ENCODE peak calls at places on chromosomes 13 and 19, in eight cellular contexts. One of them, this sample, is unnamed. For H3K4me1, the result is how much of the 10 kb centered on the place peaks cover.

GRCh38 chr19:18597809-18598660 is 8.6 kb downstream of the CRLF1 start:
- DNase-seq in left ventricle myocardium inferior: no peak
- DNase-seq in gastrocnemius medialis: no peak
- DNase-seq in fibroblast of lung: no peak
- DNase-seq in H9: no peak
- DNase-seq in hepatocyte: no peak
- DNase-seq in breast epithelium: no peak
- DNase-seq in GM12878: no peak
- DNase-seq in this sample: no peak

GRCh38 chr19:2867025-2867991 is at the start of gene ZNF556:
- DNase-seq in fibroblast of lung: no peak
- DNase-seq in H9: no peak
- DNase-seq in GM12878: no peak
- DNase-seq in breast epithelium: no peak
- DNase-seq in left ventricle myocardium inferior: no peak
- DNase-seq in hepatocyte: no peak
- DNase-seq in gastrocnemius medialis: peak
- DNase-seq in this sample: no peak

GRCh38 chr13:99278199-99278598 is 20.0 kb upstream of the GPR18 start:
- DNase-seq in GM12878: no peak
- DNase-seq in left ventricle myocardium inferior: no peak
- DNase-seq in gastrocnemius medialis: no peak
- DNase-seq in H9: no peak
- DNase-seq in hepatocyte: no peak
- DNase-seq in fibroblast of lung: no peak
- DNase-seq in breast epithelium: no peak
- DNase-seq in this sample: no peak

GRCh38 chr13:91220872-91221271 is 126.6 kb upstream of the MIR17HG start:
- DNase-seq in left ventricle myocardium inferior: no peak
- DNase-seq in breast epithelium: no peak
- DNase-seq in H9: no peak
- DNase-seq in GM12878: no peak
- DNase-seq in hepatocyte: no peak
- DNase-seq in gastrocnemius medialis: no peak
- DNase-seq in fibroblast of lung: no peak
- DNase-seq in this sample: no peak

GRCh38 chr19:9727644-9728043 is 40.9 kb downstream of the ZNF846 start:
- DNase-seq in H9: no peak
- DNase-seq in GM12878: no peak
- DNase-seq in hepatocyte: no peak
- DNase-seq in gastrocnemius medialis: no peak
- DNase-seq in left ventricle myocardium inferior: no peak
- DNase-seq in breast epithelium: no peak
- DNase-seq in fibroblast of lung: no peak
- DNase-seq in this sample: no peak

GRCh38 chr19:18344546-18344945 is 4.1 kb downstream of the PGPEP1 start:
- DNase-seq in breast epithelium: no peak
- DNase-seq in gastrocnemius medialis: no peak
- DNase-seq in left ventricle myocardium inferior: no peak
- DNase-seq in hepatocyte: no peak
- DNase-seq in GM12878: no peak
- DNase-seq in fibroblast of lung: no peak
- DNase-seq in H9: no peak
- DNase-seq in this sample: no peak

GRCh38 chr19:42244452-42245220 is 2.2 kb upstream of the GSK3A start:
- DNase-seq in left ventricle myocardium inferior: peak
- DNase-seq in gastrocnemius medialis: peak
- DNase-seq in fibroblast of lung: peak
- DNase-seq in H9: peak
- DNase-seq in breast epithelium: peak
- DNase-seq in hepatocyte: peak
- DNase-seq in GM12878: peak
- DNase-seq in this sample: peak

GRCh38 chr13:63446329-63446728 is 2030.7 kb upstream of the PCDH20 start:
- DNase-seq in hepatocyte: no peak
- DNase-seq in fibroblast of lung: no peak
- DNase-seq in GM12878: no peak
- DNase-seq in left ventricle myocardium inferior: no peak
- DNase-seq in H9: no peak
- DNase-seq in gastrocnemius medialis: no peak
- DNase-seq in breast epithelium: no peak
- DNase-seq in this sample: no peak

GRCh38 chr19:45477713-45478453 is 10.1 kb downstream of the FOSB start:
- DNase-seq in hepatocyte: peak
- DNase-seq in fibroblast of lung: no peak
- DNase-seq in gastrocnemius medialis: no peak
- DNase-seq in H9: no peak
- DNase-seq in GM12878: no peak
- DNase-seq in left ventricle myocardium inferior: no peak
- DNase-seq in breast epithelium: no peak
- DNase-seq in this sample: no peak

GRCh38 chr19:49387936-49388372 is at the start of gene KASH5:
- DNase-seq in fibroblast of lung: peak
- DNase-seq in breast epithelium: peak
- DNase-seq in left ventricle myocardium inferior: peak
- DNase-seq in hepatocyte: no peak
- DNase-seq in GM12878: no peak
- DNase-seq in gastrocnemius medialis: peak
- DNase-seq in H9: no peak
- DNase-seq in this sample: peak

GRCh38 chr13:80134360-80134759 is 206.6 kb downstream of the SPRY2 start:
- DNase-seq in gastrocnemius medialis: no peak
- DNase-seq in fibroblast of lung: no peak
- DNase-seq in H9: no peak
- DNase-seq in breast epithelium: no peak
- DNase-seq in hepatocyte: no peak
- DNase-seq in GM12878: no peak
- DNase-seq in left ventricle myocardium inferior: no peak
- DNase-seq in this sample: no peak

GRCh38 chr13:65600702-65601101 is 1629.4 kb downstream of the PCDH9 start:
- DNase-seq in fibroblast of lung: peak
- DNase-seq in hepatocyte: no peak
- DNase-seq in breast epithelium: no peak
- DNase-seq in GM12878: no peak
- DNase-seq in H9: no peak
- DNase-seq in left ventricle myocardium inferior: no peak
- DNase-seq in gastrocnemius medialis: no peak
- DNase-seq in this sample: no peak

GRCh38 chr19:30799854-30800755 is 427.9 kb downstream of the ZNF536 start:
- DNase-seq in fibroblast of lung: no peak
- DNase-seq in left ventricle myocardium inferior: peak
- DNase-seq in gastrocnemius medialis: no peak
- DNase-seq in breast epithelium: no peak
- DNase-seq in GM12878: no peak
- DNase-seq in hepatocyte: peak
- DNase-seq in H9: peak
- DNase-seq in this sample: peak

GRCh38 chr19:12871681-12872080 is 9.6 kb downstream of the DNASE2 start:
- DNase-seq in H9: no peak
- DNase-seq in left ventricle myocardium inferior: no peak
- DNase-seq in GM12878: no peak
- DNase-seq in breast epithelium: no peak
- DNase-seq in fibroblast of lung: no peak
- DNase-seq in hepatocyte: no peak
- DNase-seq in gastrocnemius medialis: no peak
- DNase-seq in this sample: no peak

GRCh38 chr19:6464070-6464873 is at the start of gene CRB3:
- DNase-seq in left ventricle myocardium inferior: no peak
- DNase-seq in hepatocyte: peak
- DNase-seq in H9: peak
- DNase-seq in GM12878: no peak
- DNase-seq in breast epithelium: peak
- DNase-seq in fibroblast of lung: no peak
- DNase-seq in gastrocnemius medialis: no peak
- DNase-seq in this sample: no peak

GRCh38 chr19:16400911-16401675 is 70.7 kb downstream of the EPS15L1 start:
- DNase-seq in left ventricle myocardium inferior: no peak
- DNase-seq in H9: no peak
- DNase-seq in breast epithelium: peak
- DNase-seq in GM12878: no peak
- DNase-seq in hepatocyte: no peak
- DNase-seq in gastrocnemius medialis: peak
- DNase-seq in fibroblast of lung: peak
- DNase-seq in this sample: no peak

GRCh38 chr19:21233691-21234090 is 91.9 kb downstream of the ZNF431 start:
- DNase-seq in fibroblast of lung: no peak
- DNase-seq in GM12878: no peak
- DNase-seq in hepatocyte: no peak
- DNase-seq in breast epithelium: no peak
- DNase-seq in H9: no peak
- DNase-seq in left ventricle myocardium inferior: no peak
- DNase-seq in gastrocnemius medialis: no peak
- DNase-seq in this sample: no peak

GRCh38 chr13:32911506-32911905 is 104.7 kb upstream of the KL start:
- DNase-seq in left ventricle myocardium inferior: no peak
- DNase-seq in H9: peak
- DNase-seq in hepatocyte: peak
- DNase-seq in GM12878: no peak
- DNase-seq in gastrocnemius medialis: no peak
- DNase-seq in breast epithelium: no peak
- DNase-seq in fibroblast of lung: no peak
- DNase-seq in this sample: no peak

GRCh38 chr19:40585677-40586422 is 9.2 kb downstream of the SHKBP1 start:
- DNase-seq in H9: no peak
- DNase-seq in gastrocnemius medialis: no peak
- DNase-seq in GM12878: no peak
- DNase-seq in left ventricle myocardium inferior: no peak
- DNase-seq in hepatocyte: no peak
- DNase-seq in breast epithelium: no peak
- DNase-seq in fibroblast of lung: peak
- DNase-seq in this sample: no peak

GRCh38 chr13:98963917-98964316 is 13.9 kb downstream of the DOCK9 start:
- DNase-seq in H9: no peak
- DNase-seq in breast epithelium: no peak
- DNase-seq in hepatocyte: no peak
- DNase-seq in gastrocnemius medialis: no peak
- DNase-seq in fibroblast of lung: no peak
- DNase-seq in GM12878: no peak
- DNase-seq in left ventricle myocardium inferior: no peak
- DNase-seq in this sample: no peak

GRCh38 chr13:88153353-88153752 is 482.2 kb downstream of the SLITRK5 start:
- DNase-seq in breast epithelium: no peak
- DNase-seq in H9: no peak
- DNase-seq in hepatocyte: no peak
- DNase-seq in left ventricle myocardium inferior: no peak
- DNase-seq in gastrocnemius medialis: no peak
- DNase-seq in fibroblast of lung: no peak
- DNase-seq in GM12878: no peak
- DNase-seq in this sample: no peak

GRCh38 chr13:20684041-20684440 is 19.5 kb upstream of the IL17D start:
- DNase-seq in gastrocnemius medialis: no peak
- DNase-seq in H9: no peak
- DNase-seq in breast epithelium: no peak
- DNase-seq in fibroblast of lung: no peak
- DNase-seq in GM12878: no peak
- DNase-seq in hepatocyte: no peak
- DNase-seq in left ventricle myocardium inferior: no peak
- DNase-seq in this sample: no peak

GRCh38 chr13:37074703-37075102 is 15.2 kb upstream of the SUPT20H start:
- DNase-seq in H9: no peak
- DNase-seq in left ventricle myocardium inferior: no peak
- DNase-seq in fibroblast of lung: peak
- DNase-seq in GM12878: no peak
- DNase-seq in gastrocnemius medialis: no peak
- DNase-seq in hepatocyte: peak
- DNase-seq in breast epithelium: no peak
- DNase-seq in this sample: no peak
- TF ChIP-seq CTCF in H9: peak
- TF ChIP-seq CTCF in left ventricle myocardium inferior: peak
- TF ChIP-seq CTCF in fibroblast of lung: no peak
- TF ChIP-seq CTCF in GM12878: peak
- TF ChIP-seq CTCF in gastrocnemius medialis: no peak
- TF ChIP-seq CTCF in hepatocyte: peak
- TF ChIP-seq CTCF in breast epithelium: peak
- TF ChIP-seq CTCF in this sample: peak

GRCh38 chr13:81197966-81198365 is 857.0 kb upstream of the SPRY2 start:
- DNase-seq in GM12878: no peak
- DNase-seq in breast epithelium: no peak
- DNase-seq in hepatocyte: no peak
- DNase-seq in fibroblast of lung: no peak
- DNase-seq in gastrocnemius medialis: no peak
- DNase-seq in H9: no peak
- DNase-seq in left ventricle myocardium inferior: no peak
- DNase-seq in this sample: no peak
- H3K4me1 ChIP-seq in GM12878: under half
- H3K4me1 ChIP-seq in breast epithelium: under half
- H3K4me1 ChIP-seq in hepatocyte: under half
- H3K4me1 ChIP-seq in fibroblast of lung: under half
- H3K4me1 ChIP-seq in gastrocnemius medialis: under half
- H3K4me1 ChIP-seq in H9: under half
- H3K4me1 ChIP-seq in left ventricle myocardium inferior: under half
- H3K4me1 ChIP-seq in this sample: under half

DNA sequence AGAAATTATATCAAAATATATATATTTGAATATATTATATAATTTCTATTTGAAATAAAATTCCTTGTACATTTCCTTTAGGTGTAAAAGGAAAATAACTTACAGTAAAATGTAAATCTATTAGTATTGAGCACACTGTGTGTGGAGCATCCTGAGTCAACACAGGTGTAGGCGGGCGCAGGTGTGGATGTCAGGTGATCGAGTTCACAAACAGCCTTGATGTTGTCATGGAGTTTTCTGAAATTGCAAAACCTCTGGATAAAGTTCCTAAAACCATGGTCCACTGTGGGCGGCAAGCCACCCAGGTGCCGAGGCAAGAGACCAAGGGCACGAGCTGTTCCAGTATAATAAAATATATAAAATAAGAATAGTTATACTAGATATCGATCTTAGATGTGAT is 27.7 kb upstream of the MCF2L start:
- DNase-seq in fibroblast of lung: no peak
- DNase-seq in hepatocyte: no peak
- DNase-seq in gastrocnemius medialis: no peak
- DNase-seq in H9: no peak
- DNase-seq in GM12878: no peak
- DNase-seq in breast epithelium: no peak
- DNase-seq in left ventricle myocardium inferior: no peak
- DNase-seq in this sample: no peak
- TF ChIP-seq CTCF in fibroblast of lung: no peak
- TF ChIP-seq CTCF in hepatocyte: no peak
- TF ChIP-seq CTCF in gastrocnemius medialis: no peak
- TF ChIP-seq CTCF in H9: no peak
- TF ChIP-seq CTCF in GM12878: no peak
- TF ChIP-seq CTCF in breast epithelium: no peak
- TF ChIP-seq CTCF in left ventricle myocardium inferior: no peak
- TF ChIP-seq CTCF in this sample: no peak

GRCh38 chr13:50892162-50892944 is 17.2 kb upstream of the RNASEH2B start:
- DNase-seq in hepatocyte: no peak
- DNase-seq in H9: no peak
- DNase-seq in breast epithelium: no peak
- DNase-seq in left ventricle myocardium inferior: no peak
- DNase-seq in gastrocnemius medialis: no peak
- DNase-seq in GM12878: no peak
- DNase-seq in fibroblast of lung: no peak
- DNase-seq in this sample: no peak
- H3K4me1 ChIP-seq in hepatocyte: under half
- H3K4me1 ChIP-seq in H9: under half
- H3K4me1 ChIP-seq in breast epithelium: under half
- H3K4me1 ChIP-seq in left ventricle myocardium inferior: under half
- H3K4me1 ChIP-seq in gastrocnemius medialis: under half
- H3K4me1 ChIP-seq in GM12878: under half
- H3K4me1 ChIP-seq in fibroblast of lung: under half
- H3K4me1 ChIP-seq in this sample: under half